ENCODE peak calls at places on chromosomes 7 and 10, in four cellular contexts. J, I, V and Q are unnamed samples.

GRCh38 chr7:124566576-124566975 is 199.0 kb downstream of the GPR37 start:
- DNase-seq in J (no peak), V (peak; percentile 45), I (no peak), Q (no peak)

GRCh38 chr7:2523941-2524807 is 4.6 kb downstream of the LFNG start:
- DNase-seq in V (peak; percentile 41), I (peak; percentile 65), J (no peak), Q (no peak)

GRCh38 chr7:12162420-12163113 is 48.5 kb upstream of the TMEM106B start:
- DNase-seq in I (no peak), J (no peak), V (peak; percentile 78), Q (no peak)

GRCh38 chr7:96076350-96076707 is 245.6 kb downstream of the SLC25A13 start:
- DNase-seq in I (no peak), V (no peak), J (no peak), Q (no peak)

GRCh38 chr7:155358066-155358947 is 60.6 kb downstream of the INSIG1 start:
- DNase-seq in V (no peak), I (no peak), J (no peak), Q (no peak)

GRCh38 chr10:117680611-117681010 is 138.1 kb downstream of the EMX2 start:
- DNase-seq in J (no peak), V (no peak), I (no peak), Q (no peak)

GRCh38 chr7:88964418-88964817 is 168.9 kb upstream of the TEX47 start:
- DNase-seq in J (no peak), I (no peak), V (no peak), Q (no peak)

GRCh38 chr10:88116491-88116890 is 253.1 kb downstream of the PTEN start:
- DNase-seq in I (peak; percentile 89), V (peak; percentile 59), J (peak; percentile 18), Q (no peak)

GRCh38 chr7:105244594-105244993 is 144.1 kb downstream of the SRPK2 start:
- DNase-seq in V (no peak), I (no peak), J (no peak), Q (no peak)

GRCh38 chr7:1537631-1538412 is 7.3 kb downstream of the MAFK start:
- DNase-seq in J (no peak), I (peak; percentile 96), V (peak; percentile 97), Q (peak; percentile 26)

GRCh38 chr7:117715784-117716445 is 157.3 kb downstream of the CTTNBP2 start:
- DNase-seq in V (peak; percentile 75), I (peak; percentile 13), J (peak; percentile 65), Q (peak; percentile 30)

GRCh38 chr10:119651514-119652327 is 541 bp downstream of the BAG3 start:
- DNase-seq in I (no peak), V (no peak), J (no peak), Q (peak; percentile 29)

GRCh38 chr7:34277801-34278195 is 372.5 kb downstream of the BMPER start:
- DNase-seq in J (no peak), V (no peak), I (peak; percentile 19), Q (no peak)

GRCh38 chr7:34275629-34276028 is 370.3 kb downstream of the BMPER start:
- DNase-seq in I (no peak), J (no peak), V (no peak), Q (no peak)

GRCh38 chr7:34277016-34277800 is 371.9 kb downstream of the BMPER start:
- DNase-seq in V (peak; percentile 31), I (peak; percentile 38), J (peak; percentile 9), Q (no peak)

GRCh38 chr7:34282271-34282670 is 375.7 kb upstream of the NPSR1 start:
- DNase-seq in I (no peak), V (no peak), J (no peak), Q (no peak)

GRCh38 chr7:34281260-34281659 is 375.9 kb downstream of the BMPER start:
- DNase-seq in J (no peak), V (no peak), I (no peak), Q (no peak)
- TF ChIP-seq CTCF in J (no peak), V (peak; percentile 16), I (peak; percentile 71), Q (no peak)

DNA sequence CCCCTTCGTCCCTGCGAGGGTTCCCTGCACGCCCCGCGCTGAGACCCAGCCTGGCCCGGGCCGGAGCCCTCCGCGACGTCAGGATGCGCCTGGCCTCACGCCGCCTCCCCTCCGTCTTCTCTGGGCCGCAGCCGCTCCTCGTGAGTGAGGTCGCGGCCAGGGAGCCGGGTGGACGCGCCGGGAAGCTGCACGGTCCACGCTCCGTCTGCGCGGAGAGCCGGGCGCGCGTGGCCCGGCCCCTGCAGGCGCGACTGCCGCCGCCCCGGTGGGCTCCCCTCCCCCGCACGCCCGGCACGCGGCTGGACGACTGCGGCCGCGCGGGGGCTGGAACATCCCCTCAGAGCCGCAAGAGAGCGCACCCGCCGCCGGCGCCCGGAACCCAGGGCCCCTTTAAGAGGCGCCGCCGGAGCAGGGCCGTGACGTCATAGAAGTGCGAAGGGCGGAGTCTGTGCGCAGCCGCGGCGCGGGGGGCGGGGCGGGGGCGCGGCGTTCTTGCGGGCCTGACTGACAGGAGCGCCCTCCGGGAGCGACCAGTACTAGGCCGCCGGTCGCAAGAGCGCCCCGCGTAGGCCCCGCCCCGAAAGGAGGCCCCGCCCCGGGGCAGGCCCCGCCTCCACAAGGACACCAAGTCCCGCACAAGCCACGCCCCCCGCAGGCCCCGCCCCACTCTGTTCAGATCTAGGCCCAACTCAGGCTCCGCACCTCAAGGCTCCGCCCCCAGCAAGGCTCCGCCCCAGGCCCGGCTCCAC is 449 bp upstream of the INPP5A start:
- DNase-seq in V (peak; percentile 98), J (peak; percentile 99), I (peak; percentile 98), Q (peak; percentile 100)
- TF ChIP-seq CTCF in V (peak; percentile 46), J (peak; percentile 19), I (peak; percentile 56), Q (no peak)

GRCh38 chr10:30365883-30366282 is 16.8 kb upstream of the MTPAP start:
- DNase-seq in V (no peak), I (no peak), J (no peak), Q (no peak)

GRCh38 chr10:30366351-30366750 is 17.3 kb upstream of the MTPAP start:
- DNase-seq in I (no peak), J (no peak), V (no peak), Q (no peak)

GRCh38 chr10:30364391-30365268 is 15.6 kb upstream of the MTPAP start:
- DNase-seq in I (no peak), J (no peak), V (no peak), Q (no peak)

GRCh38 chr10:30366829-30367228 is 17.8 kb upstream of the MTPAP start:
- DNase-seq in I (no peak), J (no peak), V (no peak), Q (no peak)

GRCh38 chr10:30365278-30365677 is 16.2 kb upstream of the MTPAP start:
- DNase-seq in J (no peak), I (no peak), V (no peak), Q (no peak)
- TF ChIP-seq CTCF in J (no peak), I (no peak), V (no peak), Q (no peak)

GRCh38 chr7:148485618-148486017 is 104.9 kb upstream of the C7orf33 start:
- DNase-seq in V (no peak), I (no peak), J (no peak), Q (no peak)
- TF ChIP-seq CTCF in V (no peak), I (no peak), J (no peak), Q (no peak)

GRCh38 chr7:7742223-7742622 is 23.8 kb upstream of the RPA3 start:
- DNase-seq in I (no peak), J (no peak), V (no peak), Q (no peak)
- TF ChIP-seq CTCF in I (no peak), J (no peak), V (no peak), Q (no peak)

DNA sequence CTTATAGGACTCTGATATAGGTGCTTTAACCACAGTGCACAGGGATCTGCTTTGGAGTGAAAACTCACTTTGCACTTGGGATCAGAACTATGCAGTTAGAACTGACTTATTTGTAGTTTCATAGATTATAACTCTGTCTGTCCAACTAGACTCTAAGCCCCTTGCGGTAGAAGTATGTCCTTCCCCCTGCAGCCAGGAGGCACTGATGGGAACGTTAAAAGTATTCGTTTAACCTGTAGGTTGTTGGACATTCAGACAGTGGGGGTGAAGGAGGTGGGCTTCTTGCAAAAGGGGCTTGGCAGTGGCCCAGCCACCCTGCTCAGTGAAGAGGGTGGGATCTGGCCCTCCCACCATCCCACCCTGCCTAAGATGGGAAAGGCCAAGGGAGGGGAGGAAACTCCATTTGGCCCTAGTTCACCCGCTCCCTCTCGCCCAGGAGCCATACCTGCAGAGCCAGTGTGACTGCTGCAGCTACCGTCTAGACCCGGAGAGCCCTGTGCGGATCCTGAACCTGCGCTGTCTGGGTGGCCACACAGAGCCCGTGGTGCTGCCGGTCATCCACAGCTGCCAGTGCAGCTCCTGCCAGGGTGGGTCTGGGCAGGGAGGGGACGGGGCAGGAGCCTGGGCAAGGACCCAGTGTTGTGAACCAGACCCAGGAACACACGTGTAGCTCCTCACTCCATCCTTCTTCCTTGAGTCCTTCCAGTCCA is 5.7 kb upstream of the ZNF862 start:
- DNase-seq in I (no peak), J (no peak), V (no peak), Q (no peak)
- TF ChIP-seq CTCF in I (no peak), J (no peak), V (no peak), Q (no peak)